ENCODE peak calls at places on chromosome 15, in four cellular contexts. Q, B, X and H are unnamed samples.
A peak's percentile ranks its signal among the peaks of the same experiment; 100 is the strongest.

GRCh38 chr15:37885651-37886050 is 48.8 kb upstream of the TMCO5A start:
- DNase-seq in Q (no peak), B (no peak), X (no peak), H (no peak)

GRCh38 chr15:31463521-31464102 is 137.0 kb downstream of the KLF13 start:
- DNase-seq in Q (no peak), B (peak; percentile 52), X (no peak), H (no peak)

GRCh38 chr15:79858469-79858868 is 38.3 kb downstream of the MTHFS start:
- DNase-seq in Q (no peak), B (no peak), X (no peak), H (no peak)

GRCh38 chr15:39594764-39595620 is 14.1 kb downstream of the THBS1 start:
- DNase-seq in Q (no peak), B (peak; percentile 62), X (peak; percentile 63), H (peak; percentile 53)

GRCh38 chr15:66107070-66107469 is 146.5 kb downstream of the MEGF11 start:
- DNase-seq in Q (no peak), B (no peak), X (no peak), H (no peak)

GRCh38 chr15:56001476-56002078 is 8.2 kb upstream of the NEDD4 start:
- DNase-seq in Q (no peak), B (no peak), X (no peak), H (peak; percentile 58)

GRCh38 chr15:91559066-91559465 is 294.4 kb upstream of the SLCO3A1 start:
- DNase-seq in Q (no peak), B (no peak), X (peak; percentile 3), H (no peak)

GRCh38 chr15:76169792-76170425 is 110.1 kb downstream of the TMEM266 start:
- DNase-seq in Q (no peak), B (no peak), X (peak; percentile 36), H (no peak)

GRCh38 chr15:56794923-56795329 is 61.6 kb upstream of the ZNF280D start:
- DNase-seq in Q (no peak), B (no peak), X (no peak), H (no peak)

GRCh38 chr15:47294765-47295259 is 422.5 kb upstream of the SEMA6D start:
- DNase-seq in Q (no peak), B (no peak), X (no peak), H (no peak)

GRCh38 chr15:22262613-22263020 is 182.3 kb downstream of the OR4M2 start:
- DNase-seq in Q (no peak), B (no peak), X (no peak), H (no peak)

GRCh38 chr15:56817266-56817665 is 84.0 kb upstream of the ZNF280D start:
- DNase-seq in Q (no peak), B (peak; percentile 71), X (peak; percentile 71), H (no peak)

GRCh38 chr15:29570121-29570930 is 251.9 kb downstream of the TJP1 start:
- DNase-seq in Q (no peak), B (peak; percentile 2), X (peak; percentile 21), H (no peak)

GRCh38 chr15:42549782-42550392 is 1.2 kb downstream of the HAUS2 start:
- DNase-seq in Q (no peak), B (no peak), X (no peak), H (no peak)

GRCh38 chr15:46607103-46607502 is 972.3 kb downstream of the SQOR start:
- DNase-seq in Q (no peak), B (no peak), X (no peak), H (no peak)

GRCh38 chr15:77508541-77509505 is 88.1 kb downstream of the HMG20A start:
- DNase-seq in Q (no peak), B (peak; percentile 45), X (peak; percentile 27), H (no peak)

GRCh38 chr15:77905301-77905920 is 172.1 kb downstream of the TBC1D2B start:
- DNase-seq in Q (peak; percentile 23), B (no peak), X (no peak), H (no peak)

DNA sequence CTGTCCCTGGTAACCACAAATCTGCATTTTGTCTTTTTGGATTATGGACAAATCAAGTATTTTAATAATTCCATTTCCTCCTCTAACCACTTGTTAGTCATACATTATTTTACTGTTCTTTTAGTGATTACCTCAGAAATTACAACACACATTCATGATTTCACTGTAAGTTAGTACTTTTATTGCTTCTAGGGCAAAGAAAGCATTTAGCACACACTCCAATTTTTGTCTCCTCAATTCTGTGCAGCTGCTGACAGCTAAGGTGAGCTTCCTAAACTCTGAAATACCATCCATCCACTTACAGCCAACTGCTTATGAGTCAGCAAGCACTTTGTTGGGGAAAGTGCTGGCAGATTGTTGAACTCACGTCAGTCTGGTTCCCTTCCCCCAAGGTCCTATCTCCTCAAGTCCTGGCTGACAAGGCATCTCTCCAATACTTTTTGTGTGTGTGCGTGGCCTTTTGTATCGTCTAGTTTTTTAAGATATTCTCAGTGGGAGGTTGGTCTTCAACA is 49.4 kb upstream of the TNFAIP8L3 start:
- DNase-seq in Q (no peak), B (peak; percentile 41), X (peak; percentile 92), H (no peak)
- H3K4me2 ChIP-seq in Q (no peak overlapping the region), B (no peak overlapping the region), X (no peak overlapping the region), H (no peak overlapping the region)

GRCh38 chr15:52466716-52467115 is 62.0 kb downstream of the MYO5A start:
- DNase-seq in Q (no peak), B (no peak), X (no peak), H (no peak)
- H3K4me2 ChIP-seq in Q (peak overlapping the region; percentile 13), B (no peak overlapping the region), X (no peak overlapping the region), H (no peak overlapping the region)

DNA sequence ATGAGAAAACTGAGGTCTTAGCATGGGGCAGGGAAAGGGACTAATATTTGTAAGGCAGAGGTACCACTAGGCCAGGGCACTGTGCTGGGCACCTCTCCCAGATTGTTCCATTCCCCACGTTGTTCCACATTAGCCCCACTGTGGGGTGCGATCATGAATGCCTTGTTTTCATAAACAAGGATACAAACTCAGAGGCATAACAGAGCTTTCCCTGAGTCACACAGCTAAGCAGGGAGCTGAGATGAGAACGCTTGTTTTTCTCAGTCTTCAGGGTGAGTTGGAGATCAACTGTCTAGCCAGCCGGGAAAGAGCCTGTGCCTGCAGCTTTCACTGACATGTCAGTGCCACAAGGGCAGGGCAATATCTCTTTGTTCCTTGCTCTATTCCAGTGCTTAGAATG is 47.9 kb upstream of the ITGA11 start:
- DNase-seq in Q (no peak), B (no peak), X (peak; percentile 66), H (no peak)
- H3K4me2 ChIP-seq in Q (no peak overlapping the region), B (no peak overlapping the region), X (no peak overlapping the region), H (no peak overlapping the region)

DNA sequence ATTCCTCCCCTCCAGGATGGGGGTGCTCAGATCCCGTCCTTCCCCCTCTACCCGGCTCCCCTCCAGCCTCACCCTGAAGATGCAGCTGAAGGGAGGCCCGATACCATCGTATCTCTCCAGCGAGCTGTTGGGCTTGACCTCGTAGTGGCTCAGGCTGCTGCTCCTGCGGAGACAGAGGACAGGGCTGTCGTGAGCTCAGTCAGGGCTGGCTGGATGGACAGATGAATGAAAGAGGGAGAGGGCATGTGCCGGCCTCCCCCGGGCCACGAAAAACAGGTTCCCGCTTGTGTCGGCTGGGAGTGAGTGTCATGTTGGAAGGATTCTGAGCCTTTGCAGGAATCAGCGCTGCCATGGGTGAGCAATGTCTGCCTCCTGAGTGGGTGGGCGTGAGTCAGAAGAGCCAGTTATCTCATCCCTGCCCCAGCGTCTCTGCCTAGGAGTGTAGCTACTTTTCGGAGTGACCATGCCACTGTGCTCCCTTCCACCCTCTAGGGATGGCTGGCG is 35.2 kb downstream of the FEM1B start:
- DNase-seq in Q (peak; percentile 28), B (no peak), X (peak; percentile 78), H (no peak)
- H3K4me2 ChIP-seq in Q (no peak overlapping the region), B (no peak overlapping the region), X (no peak overlapping the region), H (no peak overlapping the region)

GRCh38 chr15:74511583-74511982 is 29.4 kb upstream of the ARID3B start:
- DNase-seq in Q (no peak), B (no peak), X (no peak), H (no peak)
- H3K4me2 ChIP-seq in Q (no peak overlapping the region), B (peak overlapping the region; percentile 37), X (no peak overlapping the region), H (no peak overlapping the region)

GRCh38 chr15:70722266-70723123 is 40.9 kb downstream of the UACA start:
- DNase-seq in Q (no peak), B (peak; percentile 62), X (peak; percentile 67), H (no peak)

GRCh38 chr15:70729164-70729563 is 34.2 kb downstream of the UACA start:
- DNase-seq in Q (no peak), B (no peak), X (no peak), H (no peak)

GRCh38 chr15:70723124-70723427 is 40.3 kb downstream of the UACA start:
- DNase-seq in Q (no peak), B (no peak), X (no peak), H (no peak)

GRCh38 chr15:70723927-70724326 is 39.4 kb downstream of the UACA start:
- DNase-seq in Q (no peak), B (no peak), X (no peak), H (no peak)

DNA sequence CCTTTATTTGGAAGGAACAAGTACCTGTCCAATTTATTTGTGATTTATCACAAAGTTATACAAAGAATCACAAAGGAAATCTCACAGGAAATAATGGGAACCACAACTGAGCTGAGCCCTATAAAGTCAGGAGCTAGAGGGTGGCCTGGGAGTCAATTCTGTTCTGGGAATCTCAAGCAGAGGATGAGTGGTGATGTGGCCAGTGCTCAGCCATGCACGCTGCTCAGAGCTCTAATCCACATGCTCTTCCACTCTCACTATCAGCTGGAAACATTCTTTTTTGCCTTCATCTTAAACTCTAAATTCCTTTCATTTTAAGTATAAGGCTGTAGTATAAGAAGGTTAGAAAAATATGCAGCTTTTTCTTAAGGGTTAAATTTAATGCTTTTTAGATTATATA is 36.6 kb downstream of the UACA start:
- DNase-seq in Q (no peak), B (no peak), X (peak; percentile 73), H (no peak)
- H3K4me2 ChIP-seq in Q (no peak overlapping the region), B (no peak overlapping the region), X (no peak overlapping the region), H (no peak overlapping the region)

DNA sequence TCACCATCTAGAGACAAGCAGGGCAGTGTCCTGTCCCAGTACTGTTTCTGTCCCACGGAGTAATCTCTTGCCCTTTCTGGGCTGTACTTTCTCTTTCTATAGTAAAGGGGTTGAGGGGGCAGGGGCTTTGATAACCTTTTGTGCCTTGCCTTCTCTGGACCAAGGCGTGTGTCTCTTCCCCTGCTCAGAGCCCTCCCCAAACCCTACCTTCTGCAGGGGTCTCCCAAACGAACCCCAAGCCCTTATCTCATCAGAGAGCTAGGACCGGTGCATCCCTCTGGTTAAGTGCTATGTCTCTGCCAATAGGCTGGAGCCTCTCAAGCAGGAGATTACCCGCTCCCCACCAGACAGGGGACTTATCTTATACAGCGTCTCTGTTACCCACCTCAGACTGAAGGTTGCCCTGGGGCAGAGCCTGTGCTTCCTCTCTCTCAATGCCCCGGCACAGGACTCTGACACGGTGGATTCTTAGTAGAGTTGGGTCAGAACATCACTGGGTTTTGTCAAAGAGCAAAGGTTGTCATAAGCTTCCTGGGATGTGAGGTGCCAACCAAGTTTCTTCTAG is 2.9 kb downstream of the PLEKHO2 start:
- DNase-seq in Q (peak; percentile 24), B (no peak), X (no peak), H (no peak)
- H3K4me2 ChIP-seq in Q (no peak overlapping the region), B (peak overlapping the region; percentile 7), X (peak overlapping the region; percentile 98), H (no peak overlapping the region)

DNA sequence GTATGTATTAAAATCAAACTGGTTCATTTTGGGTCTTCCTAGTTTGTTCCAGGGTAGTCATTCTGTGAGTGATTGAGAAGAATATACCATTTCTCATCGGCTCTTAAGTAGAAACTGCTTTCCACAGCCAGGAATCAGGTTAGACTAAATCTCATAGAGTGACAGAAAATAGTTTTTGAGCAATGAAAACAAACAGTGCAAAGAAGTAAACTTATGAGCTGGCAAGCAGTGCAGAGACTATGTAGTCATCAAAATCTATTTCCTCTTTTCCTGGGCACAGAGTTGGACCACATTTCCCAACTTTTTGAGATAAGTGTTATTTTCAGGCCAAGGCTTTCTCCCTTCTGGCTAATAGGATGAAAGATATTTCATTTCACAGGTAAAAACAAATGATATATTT is 66.5 kb downstream of the UBE3A start:
- DNase-seq in Q (no peak), B (peak; percentile 55), X (peak; percentile 67), H (no peak)
- H3K4me2 ChIP-seq in Q (no peak overlapping the region), B (peak overlapping the region; percentile 22), X (no peak overlapping the region), H (no peak overlapping the region)